ENCODE peak calls at places on chromosome 1, in five cellular contexts. T, W, F, O and V are unnamed samples.
A peak's percentile ranks its signal among the peaks of the same experiment; 100 is the strongest.

GRCh38 chr1:116164056-116164889 is 53.1 kb downstream of the MAB21L3 start:
- DNase-seq in T (no peak), O (no peak), F (no peak), W (peak; percentile 37), V (no peak)

GRCh38 chr1:29513357-29513756 is 277.0 kb downstream of the PTPRU start:
- DNase-seq in F (peak; percentile 23), T (peak; percentile 42), O (peak; percentile 64), W (peak; percentile 9), V (peak; percentile 66)

GRCh38 chr1:34053660-34054059 is 111.4 kb downstream of the CSMD2 start:
- DNase-seq in O (no peak), T (no peak), W (no peak), F (no peak), V (no peak)

GRCh38 chr1:172827301-172827700 is 168.4 kb downstream of the FASLG start:
- DNase-seq in W (no peak), T (no peak), O (peak; percentile 50), F (no peak), V (no peak)

GRCh38 chr1:202133016-202133415 is 10.3 kb downstream of the GPR37L1 start:
- DNase-seq in W (no peak), T (no peak), O (no peak), F (no peak), V (no peak)

GRCh38 chr1:203078478-203078877 is 7.3 kb downstream of the MYOG start:
- DNase-seq in F (no peak), W (no peak), T (no peak), O (no peak), V (no peak)

GRCh38 chr1:100538935-100539835 is 1.2 kb downstream of the GPR88 start:
- DNase-seq in W (no peak), O (no peak), T (no peak), F (no peak), V (no peak)

GRCh38 chr1:243731301-243731891 is 118.6 kb downstream of the AKT3 start:
- DNase-seq in O (peak; percentile 78), T (no peak), W (peak; percentile 34), F (peak; percentile 55), V (peak; percentile 89)

GRCh38 chr1:39642796-39643195 is 3.4 kb upstream of the HEYL start:
- DNase-seq in F (peak; percentile 40), O (no peak), T (no peak), W (no peak), V (no peak)

GRCh38 chr1:2609271-2610035 is 22.9 kb downstream of the PRXL2B start:
- DNase-seq in T (no peak), F (no peak), W (no peak), O (no peak), V (no peak)

GRCh38 chr1:47465605-47466004 is 27.8 kb downstream of the FOXD2 start:
- DNase-seq in O (no peak), F (peak; percentile 13), T (no peak), W (no peak), V (no peak)

GRCh38 chr1:207844374-207844773 is 66.6 kb downstream of the CD34 start:
- DNase-seq in F (no peak), W (no peak), T (no peak), O (peak; percentile 57), V (no peak)

GRCh38 chr1:225467193-225468020 is 39.6 kb upstream of the LBR start:
- DNase-seq in W (peak; percentile 74), F (peak; percentile 78), O (no peak), T (no peak), V (no peak)

GRCh38 chr1:209870151-209870831 is 42.5 kb downstream of the UTP25 start:
- DNase-seq in T (no peak), W (no peak), F (no peak), O (peak; percentile 49), V (no peak)

GRCh38 chr1:218402771-218403110 is 57.6 kb downstream of the TGFB2 start:
- DNase-seq in O (no peak), W (no peak), T (no peak), F (no peak), V (no peak)

GRCh38 chr1:30852026-30852425 is 56.5 kb downstream of the SDC3 start:
- DNase-seq in F (peak; percentile 83), O (peak; percentile 48), T (no peak), W (peak; percentile 78), V (no peak)

GRCh38 chr1:67359592-67359991 is 51.9 kb downstream of the IL12RB2 start:
- DNase-seq in F (no peak), T (no peak), O (no peak), W (no peak), V (no peak)
- H3K4me3 ChIP-seq in F (no peak overlapping the region), T (no peak overlapping the region), O (no peak overlapping the region), W (no peak overlapping the region), V (no peak overlapping the region)

GRCh38 chr1:93628682-93629081 is 53.0 kb downstream of the BCAR3 start:
- DNase-seq in O (no peak), W (no peak), T (no peak), F (no peak), V (no peak)

GRCh38 chr1:93625582-93626327 is 55.9 kb downstream of the BCAR3 start:
- DNase-seq in T (peak; percentile 82), F (peak; percentile 61), O (peak; percentile 89), W (no peak), V (peak; percentile 90)

GRCh38 chr1:93631626-93632365 is 49.8 kb downstream of the BCAR3 start:
- DNase-seq in F (no peak), W (peak; percentile 24), O (peak; percentile 42), T (no peak), V (no peak)

GRCh38 chr1:93630168-93630567 is 51.5 kb downstream of the BCAR3 start:
- DNase-seq in W (no peak), O (no peak), T (no peak), F (no peak), V (no peak)

DNA sequence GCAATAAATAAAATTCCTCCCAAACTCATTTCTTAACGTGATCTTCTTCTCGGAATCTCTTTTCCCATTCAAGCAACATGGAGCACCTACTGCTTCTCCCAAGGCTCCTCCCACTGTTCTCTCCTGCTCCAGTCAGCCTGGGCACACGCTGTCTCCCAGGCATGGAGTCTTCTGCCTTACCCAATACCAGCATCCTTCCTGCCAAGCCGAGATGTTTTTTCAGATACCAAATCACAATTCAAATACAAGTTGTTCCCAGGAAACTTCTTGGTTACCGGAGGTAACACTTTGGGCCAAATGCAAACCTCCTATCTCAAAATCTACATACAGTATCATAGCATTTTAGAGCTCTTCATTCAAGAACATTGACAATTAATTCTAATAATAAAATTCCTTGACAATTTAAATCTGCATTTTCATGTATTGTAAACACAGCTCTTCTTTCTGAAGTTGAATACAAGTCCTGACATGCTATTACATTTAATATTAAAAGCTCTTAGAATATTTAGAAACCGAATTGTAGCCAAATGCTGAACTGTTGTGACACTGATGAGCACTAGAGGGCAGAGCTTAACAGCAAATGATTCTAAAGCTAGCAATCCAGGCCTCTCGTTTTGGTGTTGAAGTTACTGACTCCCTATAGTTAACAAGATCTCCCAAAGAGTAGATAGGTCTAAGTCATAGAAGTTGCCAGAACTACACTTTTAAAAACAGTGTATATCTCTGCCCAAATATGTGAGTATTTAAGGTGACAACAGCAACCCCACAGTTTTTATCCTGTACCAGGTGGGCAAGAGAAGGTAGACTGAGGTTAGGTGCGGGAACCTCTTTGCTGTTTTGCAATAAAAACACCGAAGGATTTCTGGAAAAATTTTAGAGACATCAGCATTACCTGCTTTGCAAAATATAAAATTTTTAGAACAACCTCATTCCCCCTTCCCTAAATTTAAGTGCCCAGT is 52.3 kb downstream of the BCAR3 start:
- DNase-seq in F (peak; percentile 58), T (peak; percentile 79), O (peak; percentile 90), W (peak; percentile 75), V (peak; percentile 84)
- TF ChIP-seq CTCF in F (peak; percentile 93), T (peak; percentile 75), O (peak; percentile 74), W (peak; percentile 58), V (peak; percentile 74)

DNA sequence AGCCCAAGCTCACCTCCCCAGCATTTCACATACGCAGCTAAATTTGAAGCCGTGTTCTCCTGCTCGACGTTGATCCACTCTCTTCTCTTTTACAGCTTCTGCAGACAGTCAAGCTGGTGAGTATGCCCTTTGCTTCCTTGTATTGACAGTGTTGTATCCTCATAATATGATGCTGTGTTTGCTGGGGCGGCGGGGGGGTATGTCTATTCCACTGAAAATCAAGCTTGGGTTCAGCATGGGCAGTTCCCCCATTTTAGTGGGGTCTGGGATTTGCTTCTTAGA is 576 bp downstream of the FCGR2A start:
- DNase-seq in W (no peak), O (no peak), F (no peak), T (no peak), V (no peak)
- H3K4me3 ChIP-seq in W (no peak overlapping the region), O (no peak overlapping the region), F (no peak overlapping the region), T (no peak overlapping the region), V (no peak overlapping the region)

DNA sequence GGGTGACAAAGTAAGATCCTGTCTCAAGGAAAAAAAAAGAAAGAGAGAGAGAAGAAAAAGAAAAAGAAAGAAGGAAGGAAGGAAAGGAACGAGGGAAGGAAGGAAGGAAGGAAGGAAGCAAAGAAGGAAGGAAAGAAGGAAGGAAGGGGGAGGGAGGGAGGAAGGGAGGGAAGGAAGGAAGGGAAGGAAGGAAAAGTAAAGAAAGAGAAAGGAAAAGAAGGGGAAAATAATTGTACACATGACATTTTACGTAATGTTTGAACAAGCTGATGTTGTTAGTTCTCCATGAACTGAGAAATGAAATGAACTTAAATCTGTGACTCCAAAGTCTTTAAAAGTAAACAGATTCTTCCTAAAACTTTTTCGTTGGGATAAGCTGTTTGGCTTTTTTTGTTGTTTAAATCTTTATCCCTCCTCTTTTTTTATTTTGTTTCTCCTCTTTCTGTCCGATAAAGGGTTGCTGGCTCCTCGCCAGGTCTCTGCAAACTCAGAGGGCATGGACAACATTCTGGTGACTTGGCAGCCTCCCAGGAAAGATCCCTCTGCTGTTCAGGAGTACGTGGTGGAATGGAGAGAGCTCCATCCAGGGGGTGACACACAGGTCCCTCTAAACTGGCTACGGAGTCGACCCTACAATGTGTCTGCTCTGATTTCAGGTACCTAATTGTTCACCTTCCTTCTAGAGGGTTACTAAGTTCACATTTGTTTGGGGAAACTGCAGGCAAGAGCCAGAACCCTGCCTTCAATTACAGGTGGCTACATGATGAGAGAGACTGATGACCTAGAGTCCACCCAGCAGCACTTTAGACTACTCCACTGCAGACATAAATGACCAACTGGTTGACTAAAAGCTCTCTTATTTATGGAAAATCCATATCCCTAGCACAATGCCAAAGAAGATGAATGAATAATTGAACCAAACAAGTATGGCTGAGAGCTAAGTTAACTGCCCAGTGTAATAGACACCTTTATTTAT is 60.0 kb downstream of the IL12RB2 start:
- DNase-seq in W (peak; percentile 27), O (peak; percentile 42), F (peak; percentile 55), T (no peak), V (peak; percentile 17)
- TF ChIP-seq CTCF in W (no peak), O (no peak), F (no peak), T (no peak), V (no peak)